ENCODE peak calls at places on chromosomes 6 and 20, in six cellular contexts. F is midbrain; Z is H54; P is T-helper 1 cell; V is activated CD4-positive, alpha-beta T cell treated with anti-CD3 and anti-CD28 coated beads for 4 hours; N is OCI-LY7. S is an unnamed sample.

GRCh38 chr20:41094656-41095055 is 42.7 kb upstream of the PLCG1 start:
- DNase-seq in F (no peak), Z (no peak), P (no peak), V (no peak), N (no peak), S (no peak)

GRCh38 chr6:161922631-161923119 is 648.8 kb upstream of the AGPAT4 start:
- DNase-seq in F (peak; percentile 16), Z (peak; percentile 25), P (no peak), V (no peak), N (peak; percentile 26), S (peak; percentile 79)

GRCh38 chr20:47370850-47371782 is 14.6 kb upstream of the ZMYND8 start:
- DNase-seq in F (no peak), Z (peak; percentile 50), P (no peak), V (no peak), N (no peak), S (no peak)

GRCh38 chr6:47439348-47439668 is 38.3 kb upstream of the CD2AP start:
- DNase-seq in F (no peak), Z (no peak), P (no peak), V (no peak), N (no peak), S (no peak)

GRCh38 chr6:3352678-3353077 is 93.9 kb downstream of the PSMG4 start:
- DNase-seq in F (no peak), Z (no peak), P (no peak), V (no peak), N (peak; percentile 57), S (no peak)

GRCh38 chr6:134802426-134803058 is 147.4 kb downstream of the ALDH8A1 start:
- DNase-seq in F (no peak), Z (no peak), P (no peak), V (no peak), N (no peak), S (no peak)

GRCh38 chr6:57013501-57013900 is 33.0 kb upstream of the KIAA1586 start:
- DNase-seq in F (no peak), Z (peak; percentile 25), P (no peak), V (no peak), N (no peak), S (peak; percentile 38)

GRCh38 chr6:3740551-3741476 is 10.7 kb downstream of the PXDC1 start:
- DNase-seq in F (no peak), Z (no peak), P (no peak), V (no peak), N (no peak), S (no peak)

GRCh38 chr6:50602191-50602810 is 111.0 kb upstream of the TFAP2D start:
- DNase-seq in F (peak; percentile 20), Z (no peak), P (no peak), V (no peak), N (peak; percentile 36), S (peak; percentile 72)

GRCh38 chr6:143529095-143529494 is 17.6 kb upstream of the FUCA2 start:
- DNase-seq in F (no peak), Z (no peak), P (no peak), V (no peak), N (no peak), S (peak; percentile 58)

GRCh38 chr6:49915035-49915434 is 48.7 kb upstream of the CRISP1 start:
- DNase-seq in F (no peak), Z (no peak), P (no peak), V (no peak), N (no peak), S (no peak)

GRCh38 chr6:16683524-16684194 is 77.6 kb downstream of the ATXN1 start:
- DNase-seq in F (no peak), Z (no peak), P (no peak), V (peak; percentile 21), N (no peak), S (no peak)

GRCh38 chr6:41278699-41279405 is 7.6 kb downstream of the TREM1 start:
- DNase-seq in F (peak; percentile 13), Z (peak; percentile 25), P (peak; percentile 32), V (peak; percentile 70), N (peak; percentile 72), S (peak; percentile 99)

GRCh38 chr6:157148391-157149323 is 174.7 kb downstream of the TMEM242 start:
- DNase-seq in F (peak; percentile 78), Z (peak; percentile 91), P (no peak), V (no peak), N (no peak), S (no peak)

GRCh38 chr6:300494-301198 is 8.4 kb downstream of the DUSP22 start:
- DNase-seq in F (no peak), Z (no peak), P (no peak), V (no peak), N (no peak), S (no peak)

GRCh38 chr6:135568366-135568765 is 70.8 kb upstream of the AHI1 start:
- DNase-seq in F (no peak), Z (no peak), P (no peak), V (peak; percentile 20), N (no peak), S (peak; percentile 93)

GRCh38 chr6:30615958-30616810 is 859 bp downstream of the PPP1R10 start:
- DNase-seq in F (peak; percentile 23), Z (no peak), P (no peak), V (peak; percentile 28), N (peak; percentile 66), S (peak; percentile 81)

GRCh38 chr6:48061630-48062029 is 49.4 kb downstream of the PTCHD4 start:
- DNase-seq in F (no peak), Z (peak; percentile 23), P (no peak), V (no peak), N (no peak), S (no peak)

S was measured in OCI-M1.